ENCODE peak calls at places on chromosomes 3 and 15, in five cellular contexts. B, C, E, G and H are unnamed samples.
A peak's percentile ranks its signal among the peaks of the same experiment; 100 is the strongest.

GRCh38 chr3:52532838-52533622 is 627 bp downstream of the NT5DC2 start:
- DNase-seq in B (no peak), C (peak; percentile 15), E (peak; percentile 35), G (no peak), H (peak; percentile 58)

GRCh38 chr3:150469931-150470740 is 62.0 kb downstream of the TSC22D2 start:
- DNase-seq in B (no peak), C (peak; percentile 71), E (no peak), G (peak; percentile 55), H (no peak)

GRCh38 chr3:10339376-10339955 is 18.6 kb upstream of the SEC13 start:
- DNase-seq in B (no peak), C (no peak), E (no peak), G (no peak), H (no peak)

GRCh38 chr3:149815728-149816127 is 2.7 kb downstream of the RNF13 start:
- DNase-seq in B (no peak), C (no peak), E (no peak), G (no peak), H (no peak)

GRCh38 chr3:194928831-194929594 is 243.3 kb downstream of the FAM43A start:
- DNase-seq in B (peak; percentile 29), C (no peak), E (no peak), G (no peak), H (peak; percentile 58)

GRCh38 chr15:22827125-22827524 is 11.3 kb upstream of the NIPA2 start:
- DNase-seq in B (no peak), C (no peak), E (no peak), G (no peak), H (no peak)

GRCh38 chr3:173920386-173920785 is 522.8 kb downstream of the NLGN1 start:
- DNase-seq in B (no peak), C (peak; percentile 35), E (no peak), G (peak; percentile 29), H (no peak)

GRCh38 chr3:178022599-178022998 is 513.6 kb upstream of the KCNMB2 start:
- DNase-seq in B (no peak), C (peak; percentile 38), E (no peak), G (peak; percentile 16), H (no peak)

GRCh38 chr3:60336061-60336460 is 915.2 kb downstream of the FHIT start:
- DNase-seq in B (no peak), C (no peak), E (no peak), G (no peak), H (no peak)

GRCh38 chr3:27905625-27906024 is 183.5 kb upstream of the EOMES start:
- DNase-seq in B (no peak), C (no peak), E (no peak), G (no peak), H (no peak)

GRCh38 chr3:68479779-68480178 is 452.6 kb downstream of the TAFA4 start:
- DNase-seq in B (no peak), C (no peak), E (no peak), G (no peak), H (no peak)

GRCh38 chr3:120100711-120101110 is 6.5 kb upstream of the GSK3B start:
- DNase-seq in B (no peak), C (peak; percentile 64), E (no peak), G (peak; percentile 48), H (no peak)

GRCh38 chr3:52053307-52054304 is 2.8 kb downstream of the DUSP7 start:
- DNase-seq in B (no peak), C (no peak), E (peak; percentile 44), G (no peak), H (no peak)

GRCh38 chr3:53773586-53774368 is 72.4 kb downstream of the CHDH start:
- DNase-seq in B (no peak), C (peak; percentile 76), E (peak; percentile 56), G (peak; percentile 73), H (no peak)

GRCh38 chr3:98612587-98612986 is 19.2 kb upstream of the CPOX start:
- DNase-seq in B (no peak), C (no peak), E (no peak), G (no peak), H (no peak)

GRCh38 chr15:49423021-49423420 is at the start of gene FGF7:
- DNase-seq in B (no peak), C (peak; percentile 68), E (no peak), G (peak; percentile 65), H (no peak)

GRCh38 chr15:57251941-57252340 is 124.4 kb upstream of the CGNL1 start:
- DNase-seq in B (no peak), C (peak; percentile 64), E (no peak), G (peak; percentile 55), H (no peak)

GRCh38 chr3:46484911-46485696 is 12.7 kb upstream of the RTP3 start:
- DNase-seq in B (no peak), C (no peak), E (no peak), G (no peak), H (no peak)

GRCh38 chr3:47661121-47661752 is 82.6 kb upstream of the CSPG5 start:
- DNase-seq in B (no peak), C (peak; percentile 76), E (peak; percentile 17), G (peak; percentile 69), H (no peak)

GRCh38 chr15:77033729-77034619 is 36.9 kb downstream of the TSPAN3 start:
- DNase-seq in B (no peak), C (no peak), E (no peak), G (no peak), H (peak; percentile 54)

GRCh38 chr3:11570789-11571495 is 72.8 kb downstream of the VGLL4 start:
- DNase-seq in B (no peak), C (peak; percentile 65), E (no peak), G (peak; percentile 58), H (no peak)

GRCh38 chr3:57120803-57121174 is 44.4 kb downstream of the IL17RD start:
- DNase-seq in B (no peak), C (no peak), E (no peak), G (no peak), H (no peak)

GRCh38 chr3:23778451-23778850 is 27.3 kb upstream of the UBE2E1 start:
- DNase-seq in B (no peak), C (peak; percentile 15), E (no peak), G (peak; percentile 11), H (no peak)
- H3K4me1 ChIP-seq in B (no peaks in the 10 kb centered on the region), C (peaks cover 11% of the 10 kb centered on the region), E (no peaks in the 10 kb centered on the region), G (peaks cover 6% of the 10 kb centered on the region), H (no peaks in the 10 kb centered on the region)

GRCh38 chr15:69750253-69750652 is 297.6 kb downstream of the RPLP1 start:
- DNase-seq in B (no peak), C (no peak), E (no peak), G (no peak), H (no peak)
- H3K27ac ChIP-seq in B (no peak overlapping the region), C (no peak overlapping the region), E (no peak overlapping the region), G (no peak overlapping the region), H (no peak overlapping the region)

GRCh38 chr3:152404976-152405375 is 136.2 kb downstream of the MBNL1 start:
- DNase-seq in B (no peak), C (no peak), E (no peak), G (no peak), H (no peak)

GRCh38 chr3:152405915-152406802 is 137.4 kb downstream of the MBNL1 start:
- DNase-seq in B (no peak), C (peak; percentile 89), E (no peak), G (peak; percentile 91), H (no peak)

GRCh38 chr3:152402698-152403456 is 134.1 kb downstream of the MBNL1 start:
- DNase-seq in B (no peak), C (peak; percentile 81), E (no peak), G (peak; percentile 78), H (no peak)

GRCh38 chr3:152400912-152401311 is 132.2 kb downstream of the MBNL1 start:
- DNase-seq in B (no peak), C (peak; percentile 89), E (no peak), G (peak; percentile 85), H (no peak)

DNA sequence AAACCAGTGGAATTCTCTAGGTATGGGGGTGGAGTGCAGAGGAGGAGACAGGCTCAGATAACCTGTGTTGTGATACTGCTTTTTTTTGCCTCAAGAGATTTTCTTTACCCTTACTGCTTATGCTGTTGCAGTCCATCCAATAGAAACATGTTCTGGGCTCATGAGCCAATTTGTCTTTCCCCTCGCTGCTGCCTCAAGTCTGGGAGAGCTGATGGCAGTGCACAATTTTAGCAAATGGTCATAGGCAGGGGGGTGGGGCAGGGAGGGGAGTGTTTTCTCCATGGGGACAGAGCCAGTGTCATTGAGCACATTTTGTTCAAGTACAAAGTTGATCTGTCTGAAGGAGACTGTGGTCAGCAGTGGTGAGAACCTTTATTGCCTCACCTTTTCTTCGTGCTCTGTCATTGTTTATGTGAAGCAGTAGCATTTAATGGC is 134.9 kb downstream of the MBNL1 start:
- DNase-seq in B (peak; percentile 58), C (peak; percentile 45), E (no peak), G (peak; percentile 37), H (peak; percentile 93)
- H3K4me1 ChIP-seq in B (peaks cover 41% of the 10 kb centered on the region), C (peaks cover 23% of the 10 kb centered on the region), E (peaks cover 6% of the 10 kb centered on the region), G (peaks cover 25% of the 10 kb centered on the region), H (no peaks in the 10 kb centered on the region)

GRCh38 chr3:115626006-115626409 is 2.7 kb downstream of the GAP43 start:
- DNase-seq in B (no peak), C (no peak), E (no peak), G (no peak), H (no peak)
- H3K27ac ChIP-seq in B (no peak overlapping the region), C (no peak overlapping the region), E (no peak overlapping the region), G (no peak overlapping the region), H (no peak overlapping the region)

DNA sequence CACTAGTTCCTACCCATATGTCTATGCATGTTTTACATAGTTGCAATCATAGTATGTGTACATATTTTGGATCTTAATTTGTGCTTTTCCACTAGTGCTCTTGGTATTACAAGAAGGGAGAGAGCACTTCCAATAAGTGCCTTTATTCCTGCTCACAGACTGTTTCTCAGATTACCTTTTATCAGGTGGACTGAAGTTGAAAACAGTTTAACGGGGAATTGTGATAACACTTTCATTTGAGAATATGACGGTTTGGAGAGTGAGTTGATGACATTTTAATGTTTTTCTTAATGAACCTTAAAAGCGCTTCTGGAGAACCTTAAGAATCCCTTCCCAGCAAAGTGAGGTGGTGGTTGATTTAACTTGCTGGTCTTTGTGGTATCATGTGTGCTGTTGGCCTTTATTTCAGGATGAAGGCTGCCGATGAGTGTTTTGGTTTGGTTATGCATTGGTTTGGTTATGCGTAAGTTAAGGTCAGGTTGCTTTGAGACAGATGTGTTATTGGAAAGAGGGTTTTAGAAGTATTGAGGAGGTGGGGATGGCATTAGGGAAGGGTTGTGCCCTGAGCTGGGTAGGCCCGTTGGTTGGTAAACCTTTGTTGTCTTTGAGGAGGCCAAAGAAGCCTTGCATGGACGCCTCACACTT is 2.8 kb downstream of the EDEM1 start:
- DNase-seq in B (no peak), C (no peak), E (no peak), G (no peak), H (no peak)
- H3K4me1 ChIP-seq in B (peaks cover 6% of the 10 kb centered on the region), C (peaks cover 4% of the 10 kb centered on the region), E (peaks cover 6% of the 10 kb centered on the region), G (peaks cover 33% of the 10 kb centered on the region), H (peaks cover 41% of the 10 kb centered on the region)

GRCh38 chr3:123766195-123767019 is 117.7 kb downstream of the MYLK start:
- DNase-seq in B (no peak), C (no peak), E (no peak), G (no peak), H (no peak)
- H3K27ac ChIP-seq in B (peak overlapping the region; percentile 11), C (no peak overlapping the region), E (no peak overlapping the region), G (no peak overlapping the region), H (no peak overlapping the region)